ENCODE peak calls at places on chromosomes 2 and 18, in five cellular contexts. O is cardiac muscle cell; G is upper lobe of right lung; U is OCI-LY7; V is CD4-positive, alpha-beta T cell. X is an unnamed sample.

GRCh38 chr2:143702931-143703330 is 573.7 kb downstream of the ARHGAP15 start:
- DNase-seq in G (no peak), O (no peak), U (no peak), V (no peak), X (no peak)

GRCh38 chr2:144453486-144454158 is 66.3 kb downstream of the ZEB2 start:
- DNase-seq in G (no peak), U (no peak), V (no peak), O (no peak), X (no peak)

GRCh38 chr18:36649205-36649604 is 179.6 kb downstream of the TPGS2 start:
- DNase-seq in G (no peak), U (no peak), O (no peak), V (no peak), X (no peak)

GRCh38 chr18:9628984-9629383 is 14.6 kb upstream of the PPP4R1 start:
- DNase-seq in G (no peak), V (no peak), U (no peak), O (no peak), X (no peak)

GRCh38 chr18:33034212-33034611 is 261.4 kb upstream of the KLHL14 start:
- DNase-seq in U (no peak), V (no peak), G (no peak), O (no peak), X (no peak)

GRCh38 chr2:233115761-233116160 is 55.6 kb downstream of the INPP5D start:
- DNase-seq in O (peak), V (no peak), G (no peak), U (no peak), X (no peak)

GRCh38 chr2:114426111-114426510 is 16.3 kb upstream of the DPP10 start:
- DNase-seq in V (no peak), G (no peak), U (no peak), O (no peak), X (no peak)

GRCh38 chr2:150465703-150466569 is 21.5 kb downstream of the RND3 start:
- DNase-seq in U (no peak), V (no peak), O (no peak), G (no peak), X (no peak)

GRCh38 chr2:71612581-71613520 is 159.5 kb downstream of the DYSF start:
- DNase-seq in U (no peak), V (no peak), O (no peak), G (peak), X (no peak)

GRCh38 chr2:66862871-66863650 is 428.1 kb downstream of the MEIS1 start:
- DNase-seq in U (no peak), O (peak), V (no peak), G (no peak), X (no peak)

GRCh38 chr18:9987355-9987754 is 73.5 kb downstream of the VAPA start:
- DNase-seq in V (no peak), G (no peak), U (no peak), O (peak), X (peak)

GRCh38 chr18:57951999-57952774 is 91.8 kb upstream of the NEDD4L start:
- DNase-seq in U (no peak), V (no peak), O (no peak), G (peak), X (no peak)

GRCh38 chr2:24423095-24423494 is 62.8 kb upstream of the ITSN2 start:
- DNase-seq in U (no peak), G (no peak), V (no peak), O (no peak), X (no peak)

GRCh38 chr2:201118121-201118956 is 2.4 kb downstream of the CFLAR start:
- DNase-seq in V (peak), G (peak), O (peak), U (peak), X (peak)

GRCh38 chr2:170495896-170496295 is 219.2 kb upstream of the SP5 start:
- DNase-seq in O (no peak), G (no peak), V (no peak), U (no peak), X (no peak)

GRCh38 chr2:64338910-64339500 is 115.0 kb upstream of the LGALSL start:
- DNase-seq in V (peak), G (no peak), U (no peak), O (no peak), X (no peak)

GRCh38 chr2:226378733-226379132 is 420.9 kb downstream of the IRS1 start:
- DNase-seq in O (peak), U (no peak), V (no peak), G (no peak), X (no peak)

GRCh38 chr2:216057688-216058193 is 23.9 kb downstream of the PECR start:
- DNase-seq in G (peak), O (peak), U (peak), V (peak), X (no peak)

GRCh38 chr2:238528953-238529781 is 102.4 kb downstream of the ASB1 start:
- DNase-seq in U (no peak), O (peak), G (no peak), V (no peak), X (no peak)

GRCh38 chr18:53375641-53376040 is 848.8 kb downstream of the MBD2 start:
- DNase-seq in V (no peak), G (peak), U (no peak), O (no peak), X (no peak)

GRCh38 chr2:182685552-182685951 is 30.5 kb upstream of the DNAJC10 start:
- DNase-seq in U (no peak), G (no peak), O (no peak), V (no peak), X (no peak)

GRCh38 chr2:26178746-26179436 is 6.0 kb downstream of the GAREM2 start:
- DNase-seq in V (no peak), U (no peak), G (no peak), O (peak), X (peak)

GRCh38 chr2:28128281-28128950 is 237.9 kb downstream of the BABAM2 start:
- DNase-seq in V (no peak), O (peak), U (no peak), G (no peak), X (no peak)

GRCh38 chr2:19933351-19933981 is 31.7 kb upstream of the TTC32 start:
- DNase-seq in V (no peak), O (peak), G (no peak), U (no peak), X (no peak)

GRCh38 chr18:29979884-29980283 is 1062.7 kb downstream of the DSC3 start:
- DNase-seq in O (peak), G (no peak), U (no peak), V (no peak), X (no peak)

GRCh38 chr2:108393197-108393596 is 15.4 kb downstream of the SULT1C4 start:
- DNase-seq in O (no peak), G (no peak), U (no peak), V (no peak), X (no peak)

GRCh38 chr2:27001851-27002369 is 30.9 kb upstream of the TMEM214 start:
- DNase-seq in G (no peak), V (no peak), U (no peak), O (no peak), X (no peak)

GRCh38 chr2:10269711-10270610 is 32.7 kb upstream of the HPCAL1 start:
- DNase-seq in U (no peak), G (peak), V (no peak), O (no peak), X (no peak)

GRCh38 chr2:85933753-85934594 is 45.2 kb upstream of the ST3GAL5 start:
- DNase-seq in U (no peak), G (no peak), O (peak), V (no peak), X (no peak)

GRCh38 chr2:62774555-62775366 is 69.2 kb downstream of the EHBP1 start:
- DNase-seq in V (no peak), G (no peak), U (peak), O (peak), X (no peak)

GRCh38 chr2:177165731-177166711 is 46.6 kb upstream of the HNRNPA3 start:
- DNase-seq in V (no peak), O (peak), U (peak), G (no peak), X (no peak)

GRCh38 chr2:126643972-126644371 is 12.0 kb upstream of the GYPC start:
- DNase-seq in U (no peak), O (no peak), G (no peak), V (no peak), X (no peak)

GRCh38 chr18:10010611-10011015 is 96.8 kb downstream of the VAPA start:
- DNase-seq in V (no peak), O (peak), G (no peak), U (no peak), X (peak)

GRCh38 chr2:173150087-173150486 is 74.4 kb downstream of the MAP3K20 start:
- DNase-seq in V (no peak), U (no peak), O (peak), G (no peak), X (no peak)
- H3K27ac ChIP-seq in V (no peak), U (no peak), O (no peak), G (no peak), X (peak)

GRCh38 chr18:23927821-23928746 is 86.5 kb upstream of the TTC39C start:
- DNase-seq in O (no peak), G (no peak), V (no peak), U (no peak), X (no peak)
- TF ChIP-seq CTCF in O (no peak), G (no peak), V (no peak), U (no peak), X (no peak)

GRCh38 chr2:74573747-74574562 is 19.4 kb downstream of the DOK1 start:
- DNase-seq in O (peak), G (no peak), U (peak), V (no peak), X (no peak)
- H3K27ac ChIP-seq in O (no peak), G (peak), U (no peak), V (no peak), X (peak)

GRCh38 chr2:196131949-196132925 is 39.1 kb downstream of the STK17B start:
- DNase-seq in V (peak), G (no peak), U (peak), O (peak), X (no peak)

GRCh38 chr2:196130039-196130825 is 41.1 kb downstream of the STK17B start:
- DNase-seq in O (no peak), U (peak), G (no peak), V (no peak), X (no peak)

GRCh38 chr2:196128749-196129148 is 42.6 kb downstream of the STK17B start:
- DNase-seq in G (no peak), O (no peak), U (no peak), V (no peak), X (no peak)

GRCh38 chr2:196136151-196136550 is 35.2 kb downstream of the STK17B start:
- DNase-seq in U (no peak), O (no peak), V (no peak), G (no peak), X (no peak)

DNA sequence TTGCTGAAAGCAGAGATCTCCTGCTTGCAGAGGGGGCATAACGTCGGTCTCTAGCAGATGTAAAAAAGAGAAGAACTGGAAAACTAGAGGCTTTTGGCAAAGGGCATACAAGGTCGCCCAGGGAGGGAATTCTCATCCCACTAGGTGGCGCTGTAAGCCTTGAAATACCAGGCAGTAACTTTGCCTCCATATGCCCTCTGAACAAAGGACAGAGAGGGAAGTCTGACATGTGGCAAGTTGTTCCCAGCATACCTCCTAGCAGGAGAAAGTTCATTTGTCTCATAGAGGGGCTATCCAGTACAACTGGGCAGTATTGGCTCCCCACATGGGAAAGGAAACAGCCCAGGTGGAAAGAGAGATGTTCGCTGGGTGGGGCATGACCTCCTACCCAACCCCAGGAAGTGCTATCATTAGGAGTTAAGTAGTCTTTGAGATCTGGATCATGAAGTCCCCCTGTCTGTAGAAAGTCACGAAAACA is 40.0 kb downstream of the STK17B start:
- DNase-seq in V (peak), O (peak), U (peak), G (no peak), X (no peak)
- TF ChIP-seq CTCF in V (peak), O (no peak), U (peak), G (peak), X (peak)

GRCh38 chr2:36650031-36650430 is 46.5 kb upstream of the VIT start:
- DNase-seq in U (peak), O (peak), G (no peak), V (no peak), X (no peak)
- H3K27ac ChIP-seq in U (no peak), O (no peak), G (no peak), V (no peak), X (no peak)

GRCh38 chr18:54916507-54916906 is 42.8 kb downstream of the CCDC68 start:
- DNase-seq in G (no peak), O (no peak), U (no peak), V (no peak), X (no peak)
- TF ChIP-seq CTCF in G (no peak), O (no peak), U (no peak), V (no peak), X (no peak)

GRCh38 chr18:66682855-66683322 is 79.0 kb upstream of the CDH19 start:
- DNase-seq in V (no peak), U (no peak), G (no peak), O (peak), X (no peak)
- H3K27ac ChIP-seq in V (no peak), U (no peak), G (peak), O (no peak), X (peak)

DNA sequence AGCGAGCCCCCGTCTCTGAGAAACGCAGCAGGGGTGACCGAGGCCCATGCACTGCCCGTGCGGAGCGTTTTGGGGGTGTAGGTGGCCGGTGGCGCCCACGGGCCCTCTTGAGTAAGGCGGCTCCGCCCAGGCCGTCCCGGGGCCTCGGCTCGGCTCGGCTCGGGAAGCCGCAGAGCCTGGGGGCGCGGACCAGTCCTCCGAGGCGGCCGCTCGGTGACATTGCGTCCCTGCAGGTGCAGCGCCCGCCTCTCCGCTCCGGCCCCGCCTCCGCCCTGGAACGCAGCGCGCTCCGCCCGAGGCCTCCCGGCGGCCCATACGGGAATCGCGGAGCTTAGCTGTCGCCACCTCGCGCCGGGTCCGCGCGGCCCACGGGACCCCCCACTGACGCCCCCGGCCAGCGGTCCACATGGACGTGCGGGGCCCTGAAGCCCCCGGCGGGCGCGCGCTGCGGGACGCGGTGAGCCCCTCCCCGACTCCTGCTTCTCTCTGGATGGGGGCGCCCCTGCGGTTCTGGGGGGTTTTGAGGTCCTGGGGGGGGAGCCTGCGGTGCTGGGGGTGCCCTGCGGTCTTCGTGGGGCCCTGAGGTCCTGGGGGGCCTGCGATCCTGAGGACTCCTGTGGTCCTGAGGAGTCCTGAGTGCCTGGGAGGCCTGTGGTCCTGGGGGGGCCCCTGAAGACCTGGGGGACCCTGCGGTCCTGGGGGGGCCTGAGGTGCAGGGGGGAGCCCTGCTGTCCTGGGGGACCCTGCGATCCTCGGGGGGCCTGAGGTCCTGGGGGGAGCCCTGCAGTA is at the start of gene HSBP1L1:
- DNase-seq in O (peak), G (peak), V (peak), U (peak), X (peak)
- TF ChIP-seq CTCF in O (no peak), G (peak), V (peak), U (peak), X (peak)

DNA sequence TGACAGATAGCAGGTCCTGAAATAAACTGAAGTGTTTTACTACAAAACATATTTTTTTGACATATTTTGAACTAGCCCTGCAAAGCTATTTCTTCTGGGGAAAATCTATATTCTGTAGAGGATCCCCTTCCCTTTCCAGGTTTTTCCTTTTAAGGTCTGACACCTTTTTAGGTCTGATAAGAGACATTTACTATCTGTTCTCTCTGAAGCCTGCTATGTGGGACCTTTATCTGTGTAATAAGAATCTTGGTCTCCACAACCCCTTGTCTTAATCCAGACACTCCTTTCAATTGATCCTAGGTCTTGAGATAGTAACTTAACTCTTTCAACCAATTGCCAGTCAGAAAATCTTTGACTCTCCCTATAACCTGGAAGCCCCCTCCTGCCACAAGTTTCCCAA is 5.5 kb upstream of the PDK1 start:
- DNase-seq in G (no peak), U (no peak), V (no peak), O (no peak), X (no peak)
- H3K27ac ChIP-seq in G (no peak), U (no peak), V (no peak), O (peak), X (no peak)

GRCh38 chr18:3970929-3971328 is 484.2 kb downstream of the DLGAP1 start:
- DNase-seq in U (peak), V (no peak), O (no peak), G (no peak), X (no peak)
- TF ChIP-seq CTCF in U (peak), V (no peak), O (no peak), G (no peak), X (peak)